ENCODE peak calls at places on chromosomes 3 and 15, in six cellular contexts. S is sigmoid colon, C is HEK293T, Y is GM12865, M is ecto neural progenitor cell, R is Right ventricle myocardium superior. I is an unnamed sample.

GRCh38 chr15:67945951-67946700 is 106.3 kb upstream of the RNU6-1 start:
- DNase-seq in S (no peak), M (peak), R (no peak), C (peak), Y (peak), I (no peak)

GRCh38 chr15:50116477-50116876 is 2.6 kb downstream of the ATP8B4 start:
- DNase-seq in Y (peak), S (no peak), R (no peak), M (no peak), C (peak), I (no peak)

GRCh38 chr15:72907733-72908132 is 124.2 kb upstream of the ADPGK start:
- DNase-seq in C (peak), Y (no peak), S (no peak), M (no peak), R (no peak), I (peak)

GRCh38 chr3:14124223-14124614 is 451 bp downstream of the CHCHD4 start:
- DNase-seq in R (peak), S (peak), C (peak), Y (peak), M (no peak), I (peak)

GRCh38 chr3:58175429-58176184 is 35.2 kb downstream of the DNASE1L3 start:
- DNase-seq in M (no peak), S (peak), Y (no peak), C (no peak), R (no peak), I (no peak)

GRCh38 chr3:54968546-54969172 is 40.8 kb upstream of the LRTM1 start:
- DNase-seq in R (no peak), Y (no peak), C (no peak), S (no peak), M (no peak), I (no peak)

GRCh38 chr3:16803019-16803418 is 81.7 kb upstream of the PLCL2 start:
- DNase-seq in Y (no peak), R (no peak), C (no peak), M (no peak), S (no peak), I (peak)

GRCh38 chr3:119643094-119643493 is 17.3 kb downstream of the POPDC2 start:
- DNase-seq in Y (no peak), S (no peak), M (no peak), C (no peak), R (no peak), I (no peak)

GRCh38 chr15:40232625-40233070 is 6.2 kb upstream of the PAK6 start:
- DNase-seq in M (no peak), S (no peak), R (no peak), C (no peak), Y (no peak), I (peak)

GRCh38 chr3:29567505-29567904 is 286.6 kb downstream of the RBMS3 start:
- DNase-seq in R (no peak), C (no peak), S (no peak), Y (no peak), M (no peak), I (no peak)

GRCh38 chr3:120364101-120364500 is 14.9 kb upstream of the LRRC58 start:
- DNase-seq in M (no peak), R (no peak), S (no peak), C (no peak), Y (no peak), I (no peak)

GRCh38 chr3:179432021-179432420 is 19.2 kb downstream of the GNB4 start:
- DNase-seq in R (no peak), S (no peak), M (no peak), C (no peak), Y (peak), I (no peak)